ENCODE peak calls at places on chromosomes 7 and 10, in five cellular contexts. One of them, this sample, is unnamed.

GRCh38 chr10:70619271-70620019 is 16.9 kb upstream of the PRF1 start:
- DNase-seq in heart left ventricle: no peak
- DNase-seq in CD8-positive, alpha-beta memory T cell: no peak
- DNase-seq in activated T-helper 1 cell treated with Interleukin-2 at 50 U/mL for 16 hours: no peak
- DNase-seq in RCC 7860: peak
- DNase-seq in this sample: no peak

GRCh38 chr10:110305767-110306451 is 1.2 kb upstream of the SMNDC1 start:
- DNase-seq in activated T-helper 1 cell treated with Interleukin-2 at 50 U/mL for 16 hours: peak
- DNase-seq in CD8-positive, alpha-beta memory T cell: peak
- DNase-seq in heart left ventricle: peak
- DNase-seq in RCC 7860: peak
- DNase-seq in this sample: peak

GRCh38 chr10:132361581-132362101 is 29.6 kb downstream of the LRRC27 start:
- DNase-seq in activated T-helper 1 cell treated with Interleukin-2 at 50 U/mL for 16 hours: no peak
- DNase-seq in RCC 7860: no peak
- DNase-seq in heart left ventricle: no peak
- DNase-seq in CD8-positive, alpha-beta memory T cell: no peak
- DNase-seq in this sample: no peak

GRCh38 chr10:116324227-116324950 is at the start of gene CCDC172:
- DNase-seq in heart left ventricle: no peak
- DNase-seq in CD8-positive, alpha-beta memory T cell: no peak
- DNase-seq in RCC 7860: no peak
- DNase-seq in activated T-helper 1 cell treated with Interleukin-2 at 50 U/mL for 16 hours: no peak
- DNase-seq in this sample: no peak

GRCh38 chr10:66783296-66783695 is 142.5 kb upstream of the LRRTM3 start:
- DNase-seq in activated T-helper 1 cell treated with Interleukin-2 at 50 U/mL for 16 hours: no peak
- DNase-seq in CD8-positive, alpha-beta memory T cell: no peak
- DNase-seq in RCC 7860: peak
- DNase-seq in heart left ventricle: no peak
- DNase-seq in this sample: no peak

GRCh38 chr10:31770307-31770902 is 158.2 kb downstream of the ARHGAP12 start:
- DNase-seq in CD8-positive, alpha-beta memory T cell: peak
- DNase-seq in heart left ventricle: peak
- DNase-seq in RCC 7860: no peak
- DNase-seq in activated T-helper 1 cell treated with Interleukin-2 at 50 U/mL for 16 hours: peak
- DNase-seq in this sample: peak

GRCh38 chr7:106952658-106953231 is 87.7 kb downstream of the PIK3CG start:
- DNase-seq in activated T-helper 1 cell treated with Interleukin-2 at 50 U/mL for 16 hours: no peak
- DNase-seq in RCC 7860: no peak
- DNase-seq in CD8-positive, alpha-beta memory T cell: no peak
- DNase-seq in heart left ventricle: peak
- DNase-seq in this sample: no peak

GRCh38 chr7:41125343-41125742 is 577.5 kb downstream of the INHBA start:
- DNase-seq in RCC 7860: no peak
- DNase-seq in activated T-helper 1 cell treated with Interleukin-2 at 50 U/mL for 16 hours: no peak
- DNase-seq in heart left ventricle: no peak
- DNase-seq in CD8-positive, alpha-beta memory T cell: no peak
- DNase-seq in this sample: no peak

GRCh38 chr7:157020514-157021070 is 10.1 kb upstream of the MNX1 start:
- DNase-seq in RCC 7860: no peak
- DNase-seq in CD8-positive, alpha-beta memory T cell: no peak
- DNase-seq in heart left ventricle: no peak
- DNase-seq in activated T-helper 1 cell treated with Interleukin-2 at 50 U/mL for 16 hours: no peak
- DNase-seq in this sample: no peak

GRCh38 chr10:52855546-52856325 is 83.2 kb upstream of the MBL2 start:
- DNase-seq in CD8-positive, alpha-beta memory T cell: no peak
- DNase-seq in heart left ventricle: no peak
- DNase-seq in RCC 7860: no peak
- DNase-seq in activated T-helper 1 cell treated with Interleukin-2 at 50 U/mL for 16 hours: no peak
- DNase-seq in this sample: no peak

GRCh38 chr10:100208271-100208670 is 21.1 kb downstream of the CHUK start:
- DNase-seq in CD8-positive, alpha-beta memory T cell: no peak
- DNase-seq in activated T-helper 1 cell treated with Interleukin-2 at 50 U/mL for 16 hours: no peak
- DNase-seq in heart left ventricle: no peak
- DNase-seq in RCC 7860: no peak
- DNase-seq in this sample: no peak

GRCh38 chr10:132705173-132705572 is 80.8 kb downstream of the NKX6-2 start:
- DNase-seq in activated T-helper 1 cell treated with Interleukin-2 at 50 U/mL for 16 hours: no peak
- DNase-seq in heart left ventricle: no peak
- DNase-seq in RCC 7860: no peak
- DNase-seq in CD8-positive, alpha-beta memory T cell: no peak
- DNase-seq in this sample: no peak

GRCh38 chr10:80509403-80510161 is 28.1 kb upstream of the SH2D4B start:
- DNase-seq in heart left ventricle: peak
- DNase-seq in RCC 7860: peak
- DNase-seq in CD8-positive, alpha-beta memory T cell: no peak
- DNase-seq in activated T-helper 1 cell treated with Interleukin-2 at 50 U/mL for 16 hours: no peak
- DNase-seq in this sample: no peak

GRCh38 chr10:2611603-2612002 is 455.7 kb upstream of the PFKP start:
- DNase-seq in CD8-positive, alpha-beta memory T cell: no peak
- DNase-seq in RCC 7860: no peak
- DNase-seq in heart left ventricle: no peak
- DNase-seq in activated T-helper 1 cell treated with Interleukin-2 at 50 U/mL for 16 hours: no peak
- DNase-seq in this sample: no peak

GRCh38 chr7:141664450-141664849 is 37.5 kb downstream of the DENND11 start:
- DNase-seq in heart left ventricle: no peak
- DNase-seq in RCC 7860: no peak
- DNase-seq in CD8-positive, alpha-beta memory T cell: no peak
- DNase-seq in activated T-helper 1 cell treated with Interleukin-2 at 50 U/mL for 16 hours: no peak
- DNase-seq in this sample: no peak

GRCh38 chr10:104104926-104105325 is 17.0 kb upstream of the SFR1 start:
- DNase-seq in CD8-positive, alpha-beta memory T cell: no peak
- DNase-seq in activated T-helper 1 cell treated with Interleukin-2 at 50 U/mL for 16 hours: no peak
- DNase-seq in RCC 7860: peak
- DNase-seq in heart left ventricle: no peak
- DNase-seq in this sample: no peak

GRCh38 chr10:129770286-129770685 is 193.8 kb downstream of the EBF3 start:
- DNase-seq in heart left ventricle: peak
- DNase-seq in activated T-helper 1 cell treated with Interleukin-2 at 50 U/mL for 16 hours: no peak
- DNase-seq in RCC 7860: no peak
- DNase-seq in CD8-positive, alpha-beta memory T cell: no peak
- DNase-seq in this sample: no peak

GRCh38 chr10:127996586-127996985 is 89.7 kb downstream of the PTPRE start:
- DNase-seq in CD8-positive, alpha-beta memory T cell: no peak
- DNase-seq in heart left ventricle: no peak
- DNase-seq in RCC 7860: no peak
- DNase-seq in activated T-helper 1 cell treated with Interleukin-2 at 50 U/mL for 16 hours: no peak
- DNase-seq in this sample: no peak

GRCh38 chr10:72274730-72275350 is 1.1 kb downstream of the DDIT4 start:
- DNase-seq in RCC 7860: no peak
- DNase-seq in heart left ventricle: peak
- DNase-seq in CD8-positive, alpha-beta memory T cell: peak
- DNase-seq in activated T-helper 1 cell treated with Interleukin-2 at 50 U/mL for 16 hours: peak
- DNase-seq in this sample: peak

GRCh38 chr7:76509931-76510877 is at the start of gene UPK3B:
- DNase-seq in activated T-helper 1 cell treated with Interleukin-2 at 50 U/mL for 16 hours: no peak
- DNase-seq in RCC 7860: peak
- DNase-seq in CD8-positive, alpha-beta memory T cell: no peak
- DNase-seq in heart left ventricle: no peak
- DNase-seq in this sample: no peak

GRCh38 chr10:31669367-31669766 is 259.3 kb downstream of the ARHGAP12 start:
- DNase-seq in RCC 7860: no peak
- DNase-seq in CD8-positive, alpha-beta memory T cell: no peak
- DNase-seq in heart left ventricle: no peak
- DNase-seq in activated T-helper 1 cell treated with Interleukin-2 at 50 U/mL for 16 hours: no peak
- DNase-seq in this sample: no peak

GRCh38 chr10:124961248-124961570 is 19.3 kb downstream of the ZRANB1 start:
- DNase-seq in RCC 7860: peak
- DNase-seq in activated T-helper 1 cell treated with Interleukin-2 at 50 U/mL for 16 hours: no peak
- DNase-seq in CD8-positive, alpha-beta memory T cell: no peak
- DNase-seq in heart left ventricle: no peak
- DNase-seq in this sample: no peak

GRCh38 chr10:3764626-3765375 is 20.2 kb downstream of the KLF6 start:
- DNase-seq in RCC 7860: peak
- DNase-seq in activated T-helper 1 cell treated with Interleukin-2 at 50 U/mL for 16 hours: no peak
- DNase-seq in heart left ventricle: no peak
- DNase-seq in CD8-positive, alpha-beta memory T cell: peak
- DNase-seq in this sample: no peak

GRCh38 chr10:35420044-35420443 is 83.7 kb downstream of the CCNY start:
- DNase-seq in heart left ventricle: no peak
- DNase-seq in activated T-helper 1 cell treated with Interleukin-2 at 50 U/mL for 16 hours: no peak
- DNase-seq in CD8-positive, alpha-beta memory T cell: no peak
- DNase-seq in RCC 7860: peak
- DNase-seq in this sample: no peak

GRCh38 chr7:129612112-129613015 is 844 bp downstream of the NRF1 start:
- DNase-seq in RCC 7860: peak
- DNase-seq in heart left ventricle: peak
- DNase-seq in activated T-helper 1 cell treated with Interleukin-2 at 50 U/mL for 16 hours: no peak
- DNase-seq in CD8-positive, alpha-beta memory T cell: peak
- DNase-seq in this sample: peak

GRCh38 chr7:44143606-44144250 is 2.6 kb upstream of the MYL7 start:
- DNase-seq in CD8-positive, alpha-beta memory T cell: no peak
- DNase-seq in RCC 7860: no peak
- DNase-seq in heart left ventricle: no peak
- DNase-seq in activated T-helper 1 cell treated with Interleukin-2 at 50 U/mL for 16 hours: no peak
- DNase-seq in this sample: no peak

GRCh38 chr10:8229153-8229552 is 174.7 kb downstream of the GATA3 start:
- DNase-seq in activated T-helper 1 cell treated with Interleukin-2 at 50 U/mL for 16 hours: no peak
- DNase-seq in RCC 7860: no peak
- DNase-seq in heart left ventricle: no peak
- DNase-seq in CD8-positive, alpha-beta memory T cell: no peak
- DNase-seq in this sample: no peak

GRCh38 chr10:13491747-13492360 is 37.0 kb downstream of the BEND7 start:
- DNase-seq in activated T-helper 1 cell treated with Interleukin-2 at 50 U/mL for 16 hours: no peak
- DNase-seq in RCC 7860: no peak
- DNase-seq in heart left ventricle: no peak
- DNase-seq in CD8-positive, alpha-beta memory T cell: no peak
- DNase-seq in this sample: no peak

GRCh38 chr7:20268832-20269231 is 51.6 kb upstream of the MACC1 start:
- DNase-seq in heart left ventricle: no peak
- DNase-seq in RCC 7860: no peak
- DNase-seq in CD8-positive, alpha-beta memory T cell: no peak
- DNase-seq in activated T-helper 1 cell treated with Interleukin-2 at 50 U/mL for 16 hours: no peak
- DNase-seq in this sample: no peak